ENCODE peak calls at places on chromosomes 12 and 14, in ten cellular contexts. X, E, H, A, I, J, S, N, Y and F are unnamed samples.

GRCh38 chr14:99127651-99128167 is 144.3 kb downstream of the BCL11B start:
- DNase-seq in X (no peak), E (no peak), H (no peak), A (peak), I (no peak), J (peak), S (no peak), N (no peak), Y (no peak), F (no peak)

GRCh38 chr12:67910360-67911292 is 78.6 kb upstream of the IFNG-AS1 start:
- DNase-seq in X (no peak), E (no peak), H (peak), A (peak), I (no peak), J (no peak), S (peak), N (no peak), Y (no peak), F (no peak)

GRCh38 chr12:91040356-91040755 is 17.5 kb downstream of the KERA start:
- DNase-seq in X (no peak), E (no peak), H (no peak), A (no peak), I (no peak), J (no peak), S (no peak), N (no peak), Y (no peak), F (no peak)

GRCh38 chr14:30541318-30541717 is 17.6 kb upstream of the G2E3 start:
- DNase-seq in X (no peak), E (no peak), H (no peak), A (peak), I (no peak), J (no peak), S (peak), N (no peak), Y (no peak), F (no peak)

GRCh38 chr12:118337194-118337838 is 35.4 kb downstream of the TAOK3 start:
- DNase-seq in X (no peak), E (no peak), H (no peak), A (peak), I (no peak), J (no peak), S (no peak), N (no peak), Y (no peak), F (no peak)

GRCh38 chr14:91714805-91715204 is 17.1 kb downstream of the CATSPERB start:
- DNase-seq in X (no peak), E (no peak), H (no peak), A (no peak), I (no peak), J (no peak), S (no peak), N (no peak), Y (no peak), F (no peak)

GRCh38 chr12:45279916-45280547 is 64.1 kb downstream of the ANO6 start:
- DNase-seq in X (no peak), E (no peak), H (no peak), A (no peak), I (no peak), J (no peak), S (no peak), N (no peak), Y (no peak), F (no peak)

GRCh38 chr12:90085491-90086274 is 377.0 kb upstream of the ATP2B1 start:
- DNase-seq in X (no peak), E (no peak), H (no peak), A (peak), I (no peak), J (no peak), S (no peak), N (no peak), Y (no peak), F (no peak)

GRCh38 chr12:53325539-53326061 is 4.2 kb upstream of the AAAS start:
- DNase-seq in X (peak), E (peak), H (peak), A (no peak), I (peak), J (no peak), S (no peak), N (peak), Y (no peak), F (peak)

GRCh38 chr12:54360717-54361456 is 3.4 kb downstream of the GPR84 start:
- DNase-seq in X (peak), E (peak), H (peak), A (peak), I (peak), J (no peak), S (peak), N (peak), Y (no peak), F (peak)

DNA sequence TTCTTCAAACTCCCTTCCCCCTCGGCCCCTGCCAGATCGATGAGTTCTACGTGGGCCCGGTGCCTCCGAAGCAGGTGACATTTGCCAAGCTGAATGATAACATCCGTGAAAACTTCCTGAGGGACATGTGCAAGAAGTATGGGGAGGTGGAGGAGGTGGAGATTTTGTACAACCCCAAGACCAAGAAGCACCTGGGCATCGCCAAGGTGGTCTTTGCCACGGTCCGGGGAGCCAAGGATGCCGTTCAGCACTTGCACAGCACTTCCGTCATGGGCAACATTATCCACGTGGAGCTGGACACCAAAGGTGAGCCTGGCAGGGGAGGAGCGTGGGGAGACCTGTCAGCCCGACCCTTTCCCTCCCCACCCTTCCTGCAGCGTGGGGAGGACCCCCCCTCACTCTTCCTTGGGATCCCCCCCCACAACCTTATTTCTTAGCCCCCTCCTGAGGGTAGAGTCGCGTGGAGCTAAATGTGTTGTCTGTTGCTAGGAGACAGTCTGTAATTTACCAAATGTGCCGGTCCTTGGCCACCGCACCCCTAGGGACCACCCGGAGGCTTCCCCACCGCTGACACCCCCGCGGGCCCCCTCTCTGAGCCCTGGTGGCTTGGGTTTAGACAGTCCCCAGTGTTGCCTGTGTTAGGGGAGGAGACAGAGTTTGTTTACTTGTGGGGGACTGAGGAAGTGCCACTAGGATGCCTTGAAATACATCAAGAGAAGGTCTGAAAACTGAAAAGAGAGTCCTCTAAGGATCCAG is 2.2 kb downstream of the SETD1B start:
- DNase-seq in X (no peak), E (no peak), H (no peak), A (peak), I (no peak), J (no peak), S (no peak), N (no peak), Y (no peak), F (no peak)
- H3K4me3 ChIP-seq in X (peak), E (peak), H (peak), A (peak), I (peak), J (peak), S (peak), N (peak), Y (no peak), F (peak)

GRCh38 chr14:20998674-20999366 is at the start of gene SLC39A2:
- DNase-seq in X (no peak), E (no peak), H (peak), A (peak), I (peak), J (peak), S (peak), N (no peak), Y (no peak), F (no peak)

GRCh38 chr14:20996521-20996920 is 2.6 kb upstream of the SLC39A2 start:
- DNase-seq in X (no peak), E (no peak), H (no peak), A (no peak), I (no peak), J (no peak), S (no peak), N (no peak), Y (no peak), F (no peak)

GRCh38 chr14:20997564-20997963 is 1.5 kb upstream of the SLC39A2 start:
- DNase-seq in X (no peak), E (no peak), H (no peak), A (no peak), I (no peak), J (no peak), S (no peak), N (no peak), Y (no peak), F (no peak)

GRCh38 chr14:21001218-21001617 is 2.1 kb downstream of the SLC39A2 start:
- DNase-seq in X (no peak), E (no peak), H (no peak), A (no peak), I (no peak), J (no peak), S (no peak), N (no peak), Y (no peak), F (no peak)

GRCh38 chr14:20998139-20998538 is 954 bp upstream of the SLC39A2 start:
- DNase-seq in X (no peak), E (no peak), H (no peak), A (no peak), I (no peak), J (no peak), S (peak), N (no peak), Y (no peak), F (no peak)
- H3K27ac ChIP-seq in X (no peak), E (no peak), H (no peak), A (no peak), I (no peak), J (peak), S (peak), N (no peak), Y (no peak), F (no peak)

GRCh38 chr14:83825836-83826235 is 1704.1 kb upstream of the FLRT2 start:
- DNase-seq in X (no peak), E (no peak), H (no peak), A (no peak), I (no peak), J (no peak), S (no peak), N (no peak), Y (no peak), F (no peak)
- H3K4me3 ChIP-seq in X (no peak), E (no peak), H (no peak), A (no peak), I (no peak), J (no peak), S (no peak), N (no peak), Y (no peak), F (no peak)

GRCh38 chr12:110330124-110330523 is 49.1 kb downstream of the ATP2A2 start:
- DNase-seq in X (no peak), E (no peak), H (no peak), A (no peak), I (no peak), J (no peak), S (no peak), N (no peak), Y (no peak), F (no peak)
- H3K27ac ChIP-seq in X (no peak), E (no peak), H (peak), A (no peak), I (no peak), J (no peak), S (peak), N (peak), Y (no peak), F (no peak)